ENCODE peak calls at places on chromosomes 2 and 18, in six cellular contexts. Z is DND-41; T is HS-5; F is NCI-H1930; J is activated CD4-positive, alpha-beta T cell treated with anti-CD3 and anti-CD28 coated beads, Interleukin-2, amount 10 ng/mL, durations not matched to agents 7 days and 5 days; L is LNCaP clone FGC. V is an unnamed sample.

GRCh38 chr2:49616800-49617199 is 462.5 kb upstream of the FSHR start:
- DNase-seq in Z (no peak), T (peak), F (no peak), J (no peak), L (peak), V (no peak)

GRCh38 chr18:7032537-7032936 is 85.1 kb downstream of the LAMA1 start:
- DNase-seq in Z (no peak), T (no peak), F (no peak), J (no peak), L (no peak), V (no peak)

GRCh38 chr18:23502516-23503037 is 734 bp upstream of the RMC1 start:
- DNase-seq in Z (no peak), T (no peak), F (no peak), J (no peak), L (no peak), V (no peak)

GRCh38 chr2:30613001-30613400 is 166.0 kb downstream of the LCLAT1 start:
- DNase-seq in Z (no peak), T (no peak), F (peak), J (no peak), L (no peak), V (no peak)

GRCh38 chr2:65153515-65153914 is 23.6 kb upstream of the RAB1A start:
- DNase-seq in Z (no peak), T (no peak), F (no peak), J (no peak), L (no peak), V (no peak)

GRCh38 chr2:16199882-16200590 is 259.7 kb downstream of the MYCN start:
- DNase-seq in Z (no peak), T (no peak), F (no peak), J (no peak), L (no peak), V (no peak)

GRCh38 chr2:173749315-173749714 is 215.9 kb downstream of the SP3 start:
- DNase-seq in Z (no peak), T (peak), F (no peak), J (no peak), L (peak), V (no peak)

GRCh38 chr2:200442471-200442870 is 67.4 kb downstream of the KCTD18 start:
- DNase-seq in Z (no peak), T (peak), F (no peak), J (no peak), L (no peak), V (no peak)

GRCh38 chr2:143685439-143686078 is 556.3 kb downstream of the ARHGAP15 start:
- DNase-seq in Z (no peak), T (no peak), F (no peak), J (no peak), L (no peak), V (no peak)

GRCh38 chr2:120134263-120134662 is 88.9 kb downstream of the TMEM185B start:
- DNase-seq in Z (no peak), T (peak), F (no peak), J (no peak), L (no peak), V (no peak)

GRCh38 chr2:85768713-85769112 is 14.9 kb downstream of the ATOH8 start:
- DNase-seq in Z (no peak), T (no peak), F (no peak), J (no peak), L (no peak), V (peak)